ENCODE peak calls at places on chromosomes 3 and 15, in nine cellular contexts. D, E, X, U, L, S, N, Y and A are unnamed samples. For H3K36me3, the result is how much of the 10 kb centered on the place peaks cover.

GRCh38 chr3:171172070-171172469 is 145.6 kb upstream of the SLC2A2 start:
- DNase-seq in D (no peak), E (no peak), X (no peak), U (no peak), L (no peak), S (no peak), N (no peak), Y (no peak), A (no peak)

GRCh38 chr3:190321789-190322603 is at the start of gene CLDN1:
- DNase-seq in D (peak), E (peak), X (peak), U (peak), L (peak), S (peak), N (peak), Y (peak), A (no peak)

GRCh38 chr3:86229086-86229774 is 761.7 kb downstream of the VGLL3 start:
- DNase-seq in D (no peak), E (no peak), X (no peak), U (no peak), L (no peak), S (no peak), N (no peak), Y (no peak), A (no peak)

GRCh38 chr3:86388848-86389247 is 602.1 kb downstream of the VGLL3 start:
- DNase-seq in D (no peak), E (no peak), X (no peak), U (no peak), L (no peak), S (no peak), N (no peak), Y (peak), A (no peak)

GRCh38 chr15:99409097-99409473 is 156.7 kb upstream of the MEF2A start:
- DNase-seq in D (peak), E (no peak), X (no peak), U (peak), L (peak), S (peak), N (peak), Y (peak), A (no peak)

GRCh38 chr3:71493372-71493771 is 90.2 kb downstream of the FOXP1 start:
- DNase-seq in D (no peak), E (no peak), X (no peak), U (no peak), L (no peak), S (no peak), N (no peak), Y (no peak), A (no peak)

GRCh38 chr3:46733026-46733800 is 15.5 kb upstream of the PRSS50 start:
- DNase-seq in D (no peak), E (no peak), X (no peak), U (peak), L (no peak), S (no peak), N (peak), Y (peak), A (no peak)

GRCh38 chr3:145395421-145395820 is 765.6 kb downstream of the PLOD2 start:
- DNase-seq in D (no peak), E (no peak), X (no peak), U (no peak), L (no peak), S (no peak), N (no peak), Y (no peak), A (no peak)

GRCh38 chr3:13451301-13451673 is 28.8 kb upstream of the HDAC11 start:
- DNase-seq in D (no peak), E (no peak), X (no peak), U (peak), L (no peak), S (no peak), N (no peak), Y (no peak), A (no peak)

GRCh38 chr15:87874896-87875661 is 381.5 kb downstream of the NTRK3 start:
- DNase-seq in D (no peak), E (no peak), X (peak), U (no peak), L (no peak), S (peak), N (no peak), Y (no peak), A (peak)

GRCh38 chr3:48598323-48599076 is 3.4 kb upstream of the COL7A1 start:
- DNase-seq in D (no peak), E (peak), X (no peak), U (peak), L (peak), S (peak), N (no peak), Y (peak), A (peak)

GRCh38 chr3:43213631-43214030 is 72.7 kb upstream of the SNRK start:
- DNase-seq in D (peak), E (no peak), X (no peak), U (peak), L (no peak), S (no peak), N (no peak), Y (no peak), A (no peak)

GRCh38 chr3:13269711-13270378 is 150.3 kb downstream of the NUP210 start:
- DNase-seq in D (no peak), E (no peak), X (no peak), U (no peak), L (no peak), S (peak), N (no peak), Y (no peak), A (no peak)

GRCh38 chr15:48939686-48940085 is 24.0 kb downstream of the SHC4 start:
- DNase-seq in D (no peak), E (peak), X (no peak), U (peak), L (peak), S (no peak), N (no peak), Y (no peak), A (peak)

GRCh38 chr3:16073218-16073617 is 101.3 kb upstream of the GALNT15 start:
- DNase-seq in D (no peak), E (no peak), X (no peak), U (no peak), L (no peak), S (no peak), N (no peak), Y (no peak), A (no peak)

GRCh38 chr3:154786724-154787123 is 293.4 kb upstream of the MME start:
- DNase-seq in D (no peak), E (no peak), X (no peak), U (no peak), L (peak), S (no peak), N (no peak), Y (no peak), A (no peak)

GRCh38 chr3:164144824-164145223 is 933.5 kb downstream of the SI start:
- DNase-seq in D (no peak), E (no peak), X (no peak), U (no peak), L (no peak), S (no peak), N (no peak), Y (peak), A (no peak)
- H3K4me3 ChIP-seq in D (no peak), E (no peak), X (no peak), U (no peak), L (no peak), S (no peak), N (no peak), Y (no peak), A (no peak)

DNA sequence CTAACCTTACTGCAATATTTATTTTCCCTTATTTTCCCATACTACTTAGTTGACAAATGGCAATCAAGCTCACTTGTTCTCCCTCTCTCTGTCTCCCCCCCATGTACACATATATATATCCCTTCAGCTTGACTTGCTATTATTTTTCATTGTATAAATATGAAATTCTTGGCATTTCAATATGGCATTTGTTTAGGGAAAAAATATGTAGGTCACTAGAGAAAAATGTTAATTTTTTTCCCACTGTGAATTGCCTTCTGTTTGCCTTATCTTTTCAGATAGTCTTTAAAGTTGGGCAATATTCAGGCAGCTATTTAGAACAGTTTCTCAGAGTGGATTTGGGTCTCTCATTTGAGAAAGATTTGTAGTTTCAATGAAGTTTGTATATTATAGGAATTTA is 62.8 kb upstream of the UTS2B start:
- DNase-seq in D (no peak), E (no peak), X (no peak), U (no peak), L (peak), S (no peak), N (no peak), Y (no peak), A (no peak)
- H3K36me3 ChIP-seq in D (under half), E (under half), X (under half), U (under half), L (under half), S (half or more), N (under half), Y (under half), A (under half)

GRCh38 chr3:50415813-50416212 is 56.5 kb upstream of the TMEM115 start:
- DNase-seq in D (no peak), E (no peak), X (no peak), U (no peak), L (peak), S (no peak), N (no peak), Y (no peak), A (no peak)
- H3K4me3 ChIP-seq in D (no peak), E (no peak), X (no peak), U (no peak), L (no peak), S (no peak), N (no peak), Y (no peak), A (no peak)

GRCh38 chr15:77999486-77999885 is 78.0 kb downstream of the TBC1D2B start:
- DNase-seq in D (no peak), E (no peak), X (no peak), U (no peak), L (no peak), S (no peak), N (no peak), Y (no peak), A (no peak)

GRCh38 chr15:78001656-78002055 is 75.9 kb downstream of the TBC1D2B start:
- DNase-seq in D (no peak), E (no peak), X (no peak), U (no peak), L (no peak), S (no peak), N (no peak), Y (no peak), A (no peak)

GRCh38 chr15:78000927-78001249 is 76.6 kb downstream of the TBC1D2B start:
- DNase-seq in D (no peak), E (no peak), X (no peak), U (no peak), L (no peak), S (no peak), N (no peak), Y (no peak), A (no peak)

GRCh38 chr15:77998592-77998991 is 78.9 kb downstream of the TBC1D2B start:
- DNase-seq in D (no peak), E (no peak), X (no peak), U (no peak), L (no peak), S (no peak), N (no peak), Y (no peak), A (no peak)

DNA sequence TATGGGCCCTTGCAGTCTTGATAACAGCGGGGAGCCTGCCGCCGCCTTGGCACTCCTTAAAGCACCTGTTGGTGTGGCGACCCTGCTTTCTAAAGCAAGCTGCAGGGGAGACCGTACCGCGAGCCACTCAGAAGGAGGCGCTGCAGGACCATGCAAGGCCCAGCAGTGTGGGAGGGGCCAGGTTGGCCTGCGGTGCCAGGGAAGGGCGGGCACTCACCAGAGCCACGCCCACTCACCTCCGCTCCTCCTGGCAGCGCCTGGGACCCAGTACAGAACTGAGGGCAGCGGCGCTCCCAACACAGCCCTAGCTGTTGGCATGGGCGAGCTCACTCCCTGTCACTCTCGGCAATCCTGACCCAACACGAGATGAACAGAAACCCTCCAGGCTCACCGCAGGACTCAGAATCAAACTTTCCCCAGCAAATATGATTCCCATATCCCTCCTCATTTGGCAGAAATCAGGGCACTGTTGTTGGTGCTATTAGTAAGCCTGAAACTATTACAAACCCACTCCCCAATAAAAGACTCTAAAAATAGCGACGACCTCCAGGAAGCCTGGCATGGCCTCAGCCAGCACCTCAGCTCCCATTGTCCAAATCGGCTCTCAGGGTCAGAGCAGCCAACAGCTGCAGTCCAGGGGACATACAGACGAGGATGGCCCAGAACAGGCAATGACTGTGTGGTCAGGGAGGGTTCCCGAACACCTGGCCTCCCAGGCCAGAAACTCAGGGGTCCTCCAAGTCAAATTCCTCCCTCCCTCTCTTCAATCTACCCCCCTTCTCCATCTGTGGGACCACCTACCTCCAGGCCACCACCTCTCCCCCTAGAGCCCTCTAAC is 77.2 kb downstream of the TBC1D2B start:
- DNase-seq in D (peak), E (peak), X (peak), U (peak), L (peak), S (peak), N (peak), Y (peak), A (no peak)
- H3K36me3 ChIP-seq in D (under half), E (under half), X (under half), U (under half), L (half or more), S (under half), N (under half), Y (under half), A (under half)

DNA sequence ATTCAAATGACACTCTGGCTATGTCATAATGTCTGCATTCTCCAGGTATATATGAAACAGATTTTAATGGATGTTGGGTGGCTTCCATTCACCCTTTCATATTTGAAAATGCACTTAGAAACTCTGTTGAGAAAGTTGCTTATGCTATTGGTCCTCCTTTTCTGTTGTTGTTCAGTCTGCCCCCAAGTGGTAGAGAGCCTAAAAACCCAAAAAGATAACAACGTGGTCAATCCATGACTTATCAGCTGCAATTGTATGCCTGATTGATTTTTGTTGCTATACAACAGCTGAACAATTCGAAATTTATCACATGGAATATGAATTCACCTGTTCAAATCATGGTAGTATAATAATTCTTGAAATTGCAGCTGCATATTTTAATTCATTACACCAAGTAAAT is 279.8 kb downstream of the ROBO2 start:
- DNase-seq in D (no peak), E (no peak), X (no peak), U (peak), L (peak), S (no peak), N (no peak), Y (peak), A (no peak)
- H3K4me3 ChIP-seq in D (no peak), E (no peak), X (no peak), U (no peak), L (no peak), S (no peak), N (no peak), Y (no peak), A (no peak)